ENCODE peak calls at places on chromosomes 7 and 10, in four cellular contexts. Z is IMR-90, Q is K562, J is H1. K is an unnamed sample.

GRCh38 chr7:123741940-123742339 is 6.9 kb downstream of the WASL start:
- DNase-seq in Z (no peak), Q (no peak), J (no peak), K (no peak)

GRCh38 chr10:75015440-75015839 is 96.0 kb upstream of the SAMD8 start:
- DNase-seq in Z (no peak), Q (no peak), J (no peak), K (no peak)

GRCh38 chr10:13346912-13347234 is 1.2 kb downstream of the SEPHS1 start:
- DNase-seq in Z (no peak), Q (no peak), J (no peak), K (no peak)

GRCh38 chr7:90262438-90262837 is 17.5 kb downstream of the CFAP69 start:
- DNase-seq in Z (peak), Q (peak), J (no peak), K (no peak)

GRCh38 chr10:14757996-14758395 is 16.7 kb downstream of the FAM107B start:
- DNase-seq in Z (no peak), Q (no peak), J (no peak), K (no peak)

GRCh38 chr10:24513155-24513554 is 210.5 kb downstream of the ARHGAP21 start:
- DNase-seq in Z (peak), Q (no peak), J (no peak), K (no peak)

GRCh38 chr10:22333167-22333566 is 12.1 kb upstream of the SPAG6 start:
- DNase-seq in Z (no peak), Q (no peak), J (no peak), K (no peak)

GRCh38 chr10:92690211-92691041 is 671 bp downstream of the HHEX start:
- DNase-seq in Z (peak), Q (peak), J (no peak), K (no peak)

GRCh38 chr10:72340510-72340895 is 14.2 kb downstream of the DNAJB12 start:
- DNase-seq in Z (no peak), Q (peak), J (no peak), K (no peak)

GRCh38 chr7:149849174-149849573 is 11.0 kb downstream of the ZNF862 start:
- DNase-seq in Z (no peak), Q (no peak), J (no peak), K (no peak)

GRCh38 chr7:6167004-6167551 is 105.3 kb downstream of the CYTH3 start:
- DNase-seq in Z (no peak), Q (no peak), J (no peak), K (no peak)
- TF ChIP-seq CHD1 in Z (no peak), Q (no peak), J (no peak), K (no peak)

GRCh38 chr7:134201569-134202261 is 74.6 kb downstream of the LRGUK start:
- DNase-seq in Z (no peak), Q (peak), J (no peak), K (no peak)
- H3K4me3 ChIP-seq in Z (no peak), Q (no peak), J (no peak), K (no peak)

GRCh38 chr10:126075009-126075408 is 178.6 kb downstream of the FANK1 start:
- DNase-seq in Z (no peak), Q (no peak), J (no peak), K (no peak)

GRCh38 chr10:126084369-126084768 is 188.0 kb downstream of the FANK1 start:
- DNase-seq in Z (no peak), Q (no peak), J (no peak), K (no peak)

GRCh38 chr10:126080879-126081331 is 184.5 kb downstream of the FANK1 start:
- DNase-seq in Z (peak), Q (no peak), J (no peak), K (no peak)

GRCh38 chr10:126082067-126082466 is 185.7 kb downstream of the FANK1 start:
- DNase-seq in Z (no peak), Q (no peak), J (no peak), K (no peak)

GRCh38 chr10:126080303-126080825 is 184.0 kb downstream of the FANK1 start:
- DNase-seq in Z (no peak), Q (no peak), J (no peak), K (no peak)
- TF ChIP-seq CHD1 in Z (no peak), Q (no peak), J (no peak), K (no peak)

GRCh38 chr7:75967573-75967997 is 26.8 kb downstream of the TMEM120A start:
- DNase-seq in Z (peak), Q (no peak), J (no peak), K (no peak)
- H3K4me3 ChIP-seq in Z (no peak), Q (no peak), J (no peak), K (no peak)

GRCh38 chr7:116436305-116436826 is 63.2 kb upstream of the CAV2 start:
- DNase-seq in Z (no peak), Q (no peak), J (no peak), K (no peak)

GRCh38 chr7:116433246-116433645 is 66.3 kb upstream of the CAV2 start:
- DNase-seq in Z (no peak), Q (no peak), J (no peak), K (no peak)

GRCh38 chr7:116432517-116432916 is 67.0 kb upstream of the CAV2 start:
- DNase-seq in Z (no peak), Q (no peak), J (no peak), K (no peak)

GRCh38 chr7:116431783-116432182 is 67.8 kb upstream of the CAV2 start:
- DNase-seq in Z (peak), Q (no peak), J (no peak), K (no peak)

GRCh38 chr7:116434820-116435341 is 64.7 kb upstream of the CAV2 start:
- DNase-seq in Z (peak), Q (no peak), J (no peak), K (no peak)
- TF ChIP-seq CHD1 in Z (no peak), Q (no peak), J (no peak), K (no peak)

K was measured in GM12878.